ENCODE peak calls at places on chromosomes 2 and 18, in seven cellular contexts. One of them, this sample, is unnamed. For H3K4me1 and H3K9me3, the result is how much of the 10 kb centered on the place peaks cover.

GRCh38 chr2:85785027-85785822 is 31.4 kb downstream of the ATOH8 start:
- DNase-seq in kidney: peak
- DNase-seq in thoracic aorta: no peak
- DNase-seq in IMR-90: peak
- DNase-seq in A673: peak
- DNase-seq in tibial artery: peak
- DNase-seq in fibroblast of lung: peak
- DNase-seq in this sample: no peak

GRCh38 chr2:216731465-216731864 is 36.1 kb upstream of the IGFBP5 start:
- DNase-seq in IMR-90: no peak
- DNase-seq in tibial artery: peak
- DNase-seq in thoracic aorta: no peak
- DNase-seq in A673: no peak
- DNase-seq in kidney: no peak
- DNase-seq in fibroblast of lung: no peak
- DNase-seq in this sample: no peak

GRCh38 chr2:205755923-205756322 is 73.6 kb downstream of the NRP2 start:
- DNase-seq in A673: no peak
- DNase-seq in IMR-90: peak
- DNase-seq in fibroblast of lung: peak
- DNase-seq in kidney: no peak
- DNase-seq in thoracic aorta: no peak
- DNase-seq in tibial artery: peak
- DNase-seq in this sample: peak

GRCh38 chr2:26914963-26915310 is 55.5 kb upstream of the MAPRE3 start:
- DNase-seq in A673: no peak
- DNase-seq in tibial artery: no peak
- DNase-seq in fibroblast of lung: no peak
- DNase-seq in IMR-90: no peak
- DNase-seq in kidney: no peak
- DNase-seq in thoracic aorta: no peak
- DNase-seq in this sample: no peak

GRCh38 chr2:174191342-174191886 is 56.9 kb downstream of the OLA1 start:
- DNase-seq in tibial artery: no peak
- DNase-seq in thoracic aorta: no peak
- DNase-seq in fibroblast of lung: no peak
- DNase-seq in IMR-90: no peak
- DNase-seq in A673: no peak
- DNase-seq in kidney: no peak
- DNase-seq in this sample: no peak

GRCh38 chr18:13877133-13877532 is 38.2 kb downstream of the MC2R start:
- DNase-seq in thoracic aorta: no peak
- DNase-seq in kidney: no peak
- DNase-seq in fibroblast of lung: no peak
- DNase-seq in tibial artery: no peak
- DNase-seq in IMR-90: no peak
- DNase-seq in A673: no peak
- DNase-seq in this sample: no peak

GRCh38 chr2:63721082-63721424 is 120.6 kb upstream of the UGP2 start:
- DNase-seq in fibroblast of lung: no peak
- DNase-seq in kidney: no peak
- DNase-seq in A673: no peak
- DNase-seq in tibial artery: no peak
- DNase-seq in thoracic aorta: no peak
- DNase-seq in IMR-90: no peak
- DNase-seq in this sample: no peak

GRCh38 chr2:64210816-64211215 is 66.6 kb upstream of the PELI1 start:
- DNase-seq in thoracic aorta: no peak
- DNase-seq in fibroblast of lung: no peak
- DNase-seq in tibial artery: no peak
- DNase-seq in kidney: no peak
- DNase-seq in IMR-90: no peak
- DNase-seq in A673: no peak
- DNase-seq in this sample: no peak

GRCh38 chr2:12774381-12774780 is 57.6 kb downstream of the TRIB2 start:
- DNase-seq in tibial artery: no peak
- DNase-seq in fibroblast of lung: no peak
- DNase-seq in IMR-90: no peak
- DNase-seq in A673: peak
- DNase-seq in thoracic aorta: no peak
- DNase-seq in kidney: no peak
- DNase-seq in this sample: no peak

GRCh38 chr2:133643822-133644221 is 75.6 kb upstream of the NCKAP5 start:
- DNase-seq in tibial artery: no peak
- DNase-seq in IMR-90: no peak
- DNase-seq in thoracic aorta: no peak
- DNase-seq in kidney: no peak
- DNase-seq in fibroblast of lung: no peak
- DNase-seq in A673: no peak
- DNase-seq in this sample: no peak

GRCh38 chr2:37149626-37150322 is 7.0 kb downstream of the EIF2AK2 start:
- DNase-seq in IMR-90: no peak
- DNase-seq in kidney: no peak
- DNase-seq in fibroblast of lung: no peak
- DNase-seq in A673: peak
- DNase-seq in tibial artery: no peak
- DNase-seq in thoracic aorta: no peak
- DNase-seq in this sample: no peak

GRCh38 chr2:158488442-158489216 is 31.9 kb downstream of the PKP4 start:
- DNase-seq in A673: no peak
- DNase-seq in thoracic aorta: no peak
- DNase-seq in tibial artery: no peak
- DNase-seq in IMR-90: no peak
- DNase-seq in kidney: no peak
- DNase-seq in fibroblast of lung: no peak
- DNase-seq in this sample: no peak

GRCh38 chr2:107932986-107933385 is 53.3 kb upstream of the SLC5A7 start:
- DNase-seq in kidney: no peak
- DNase-seq in tibial artery: no peak
- DNase-seq in thoracic aorta: no peak
- DNase-seq in A673: no peak
- DNase-seq in IMR-90: peak
- DNase-seq in fibroblast of lung: no peak
- DNase-seq in this sample: no peak

GRCh38 chr2:239747771-239748170 is 277.4 kb downstream of the NDUFA10 start:
- DNase-seq in fibroblast of lung: no peak
- DNase-seq in tibial artery: no peak
- DNase-seq in kidney: peak
- DNase-seq in thoracic aorta: no peak
- DNase-seq in A673: no peak
- DNase-seq in IMR-90: no peak
- DNase-seq in this sample: no peak
- H3K4me1 ChIP-seq in fibroblast of lung: under half
- H3K4me1 ChIP-seq in tibial artery: under half
- H3K4me1 ChIP-seq in kidney: under half
- H3K4me1 ChIP-seq in thoracic aorta: under half
- H3K4me1 ChIP-seq in A673: under half
- H3K4me1 ChIP-seq in IMR-90: under half
- H3K4me1 ChIP-seq in this sample: under half

GRCh38 chr18:78364123-78364522 is 615.5 kb upstream of the SALL3 start:
- DNase-seq in A673: no peak
- DNase-seq in tibial artery: no peak
- DNase-seq in IMR-90: no peak
- DNase-seq in kidney: no peak
- DNase-seq in fibroblast of lung: no peak
- DNase-seq in thoracic aorta: no peak
- DNase-seq in this sample: no peak
- H3K9me3 ChIP-seq in A673: under half
- H3K9me3 ChIP-seq in tibial artery: under half
- H3K9me3 ChIP-seq in IMR-90: under half
- H3K9me3 ChIP-seq in kidney: under half
- H3K9me3 ChIP-seq in fibroblast of lung: under half
- H3K9me3 ChIP-seq in thoracic aorta: under half
- H3K9me3 ChIP-seq in this sample: under half

DNA sequence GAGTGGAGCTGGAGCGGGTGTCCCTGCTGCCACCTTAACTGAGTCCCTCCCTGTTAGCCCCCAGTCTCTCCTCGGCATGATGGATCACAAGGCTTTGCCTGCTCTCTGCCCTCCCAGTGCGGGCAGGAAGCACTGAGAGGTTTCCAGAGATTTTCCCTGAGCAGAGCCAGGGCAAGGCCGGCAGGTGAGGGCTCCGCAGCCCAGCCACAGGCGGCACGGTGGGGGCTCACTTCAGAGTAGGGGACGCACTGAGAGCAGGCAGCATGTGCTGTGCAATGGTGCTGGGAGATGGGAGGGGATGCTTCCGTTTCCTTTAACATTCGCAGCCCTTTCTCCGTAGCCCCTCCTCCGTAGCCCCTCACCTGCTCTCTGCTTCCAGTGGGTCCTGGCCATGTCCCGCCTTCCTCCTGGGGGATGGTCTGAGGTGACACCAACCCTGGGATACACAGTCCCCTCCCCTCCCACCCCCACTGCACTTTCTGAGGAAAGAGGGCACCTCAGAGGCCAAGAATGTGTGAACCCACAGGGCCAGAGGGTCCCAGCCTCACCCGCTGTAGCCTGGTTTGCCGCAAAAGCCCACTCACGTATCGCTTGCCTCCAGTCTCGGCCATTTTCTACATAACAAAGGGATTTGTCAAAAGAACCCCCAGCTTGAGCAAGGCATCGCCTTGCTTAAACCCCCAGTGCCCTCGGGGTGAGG is 10.7 kb downstream of the KCNF1 start:
- DNase-seq in IMR-90: no peak
- DNase-seq in kidney: no peak
- DNase-seq in thoracic aorta: no peak
- DNase-seq in fibroblast of lung: no peak
- DNase-seq in tibial artery: peak
- DNase-seq in A673: no peak
- DNase-seq in this sample: no peak
- H3K4me1 ChIP-seq in IMR-90: under half
- H3K4me1 ChIP-seq in kidney: under half
- H3K4me1 ChIP-seq in thoracic aorta: under half
- H3K4me1 ChIP-seq in fibroblast of lung: under half
- H3K4me1 ChIP-seq in tibial artery: under half
- H3K4me1 ChIP-seq in A673: under half
- H3K4me1 ChIP-seq in this sample: under half

GRCh38 chr2:48346124-48346536 is 183.8 kb upstream of the STON1 start:
- DNase-seq in fibroblast of lung: peak
- DNase-seq in tibial artery: peak
- DNase-seq in IMR-90: peak
- DNase-seq in thoracic aorta: no peak
- DNase-seq in kidney: peak
- DNase-seq in A673: no peak
- DNase-seq in this sample: peak

GRCh38 chr2:48344441-48344756 is 185.6 kb upstream of the STON1 start:
- DNase-seq in fibroblast of lung: no peak
- DNase-seq in thoracic aorta: no peak
- DNase-seq in IMR-90: no peak
- DNase-seq in kidney: no peak
- DNase-seq in A673: no peak
- DNase-seq in tibial artery: no peak
- DNase-seq in this sample: no peak

GRCh38 chr2:48343571-48344440 is 186.1 kb upstream of the STON1 start:
- DNase-seq in thoracic aorta: no peak
- DNase-seq in kidney: no peak
- DNase-seq in tibial artery: no peak
- DNase-seq in A673: no peak
- DNase-seq in IMR-90: peak
- DNase-seq in fibroblast of lung: peak
- DNase-seq in this sample: no peak

GRCh38 chr2:48345176-48345575 is 184.8 kb upstream of the STON1 start:
- DNase-seq in A673: no peak
- DNase-seq in IMR-90: no peak
- DNase-seq in fibroblast of lung: no peak
- DNase-seq in tibial artery: no peak
- DNase-seq in kidney: no peak
- DNase-seq in thoracic aorta: no peak
- DNase-seq in this sample: no peak

DNA sequence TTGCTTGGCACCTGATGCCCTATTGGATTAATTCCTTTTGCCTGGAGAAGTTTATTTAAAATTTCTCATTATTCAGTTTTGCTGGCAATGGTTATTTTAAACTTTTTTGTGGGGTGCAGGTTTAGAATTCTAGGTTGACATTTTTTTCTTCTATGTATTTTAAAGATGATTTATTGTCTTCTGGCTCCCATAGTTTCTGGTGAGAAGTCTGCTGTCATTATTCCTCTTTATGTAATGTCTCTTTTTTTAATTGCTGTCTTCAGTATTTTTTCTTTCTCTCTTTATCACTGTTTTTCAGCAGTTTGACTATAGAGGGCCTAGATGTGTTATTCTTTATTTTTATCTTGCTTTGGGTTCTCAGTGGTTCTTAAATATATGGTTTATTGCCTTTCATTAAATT is 182.2 kb upstream of the STON1 start:
- DNase-seq in fibroblast of lung: peak
- DNase-seq in thoracic aorta: no peak
- DNase-seq in A673: peak
- DNase-seq in kidney: no peak
- DNase-seq in tibial artery: no peak
- DNase-seq in IMR-90: no peak
- DNase-seq in this sample: no peak
- H3K9me3 ChIP-seq in fibroblast of lung: under half
- H3K9me3 ChIP-seq in thoracic aorta: under half
- H3K9me3 ChIP-seq in A673: under half
- H3K9me3 ChIP-seq in kidney: under half
- H3K9me3 ChIP-seq in tibial artery: under half
- H3K9me3 ChIP-seq in IMR-90: under half
- H3K9me3 ChIP-seq in this sample: under half

This sample was measured in tibial nerve.